ENCODE peak calls at places on chromosomes 16 and 17, in four cellular contexts. K is WTC11, O is K562, F is A549. C is an unnamed sample.

GRCh38 chr16:11039726-11040125 is 95.4 kb downstream of the CLEC16A start:
- DNase-seq in F (no peak), O (no peak), K (no peak), C (no peak)

GRCh38 chr17:60641126-60641525 is 36.5 kb upstream of the BCAS3 start:
- DNase-seq in F (no peak), O (no peak), K (no peak), C (no peak)

GRCh38 chr17:954431-955164 is 25.0 kb downstream of the NXN start:
- DNase-seq in K (no peak), O (no peak), F (peak), C (peak)

GRCh38 chr16:82329070-82329469 is 159.0 kb upstream of the MPHOSPH6 start:
- DNase-seq in F (no peak), O (no peak), K (no peak), C (no peak)

GRCh38 chr17:76243826-76244679 is 3.8 kb upstream of the RNF157 start:
- DNase-seq in O (no peak), K (no peak), F (no peak), C (no peak)

GRCh38 chr17:10314332-10314731 is 58.5 kb downstream of the MYH13 start:
- DNase-seq in O (no peak), K (no peak), F (no peak), C (no peak)

GRCh38 chr17:60743812-60744211 is 66.2 kb downstream of the BCAS3 start:
- DNase-seq in F (no peak), O (no peak), K (no peak), C (no peak)

GRCh38 chr17:8965394-8966168 is at the start of gene PIK3R5:
- DNase-seq in O (peak), F (no peak), K (peak), C (no peak)

GRCh38 chr17:79090503-79091372 is 16.1 kb downstream of the ENGASE start:
- DNase-seq in F (no peak), K (no peak), O (peak), C (peak)

GRCh38 chr16:52496051-52496876 is 50.7 kb downstream of the TOX3 start:
- DNase-seq in F (no peak), O (no peak), K (no peak), C (peak)

GRCh38 chr17:32516450-32516849 is 29.7 kb downstream of the CDK5R1 start:
- DNase-seq in F (no peak), O (no peak), K (no peak), C (no peak)

GRCh38 chr16:20393801-20394637 is 10.5 kb downstream of the PDILT start:
- DNase-seq in F (no peak), O (no peak), K (no peak), C (no peak)

GRCh38 chr17:34616148-34616547 is 36.8 kb downstream of the TMEM132E start:
- DNase-seq in O (no peak), K (peak), F (no peak), C (no peak)

GRCh38 chr17:42049834-42050359 is 504 bp downstream of the C17orf113 start:
- DNase-seq in K (no peak), F (no peak), O (no peak), C (no peak)

GRCh38 chr16:68368602-68368944 is 57.8 kb downstream of the PRMT7 start:
- DNase-seq in F (no peak), O (no peak), K (no peak), C (no peak)

GRCh38 chr17:55420776-55421178 is 858 bp downstream of the MMD start:
- DNase-seq in K (peak), F (no peak), O (peak), C (no peak)

GRCh38 chr17:4195306-4195705 is 52.3 kb downstream of the CYB5D2 start:
- DNase-seq in F (no peak), O (no peak), K (no peak), C (no peak)

GRCh38 chr17:12727076-12727750 is 61.5 kb downstream of the MYOCD start:
- DNase-seq in F (peak), O (no peak), K (no peak), C (no peak)

GRCh38 chr17:34487616-34488015 is 91.8 kb upstream of the TMEM132E start:
- DNase-seq in O (no peak), F (no peak), K (peak), C (no peak)

GRCh38 chr16:85087899-85088569 is 24.2 kb downstream of the CIBAR2 start:
- DNase-seq in O (no peak), K (no peak), F (no peak), C (no peak)

GRCh38 chr16:3431779-3432219 is 11.5 kb downstream of the ZNF597 start:
- DNase-seq in O (peak), K (no peak), F (no peak), C (no peak)

GRCh38 chr17:57236686-57237299 is 19.5 kb upstream of the MSI2 start:
- DNase-seq in O (no peak), K (no peak), F (no peak), C (no peak)

GRCh38 chr17:57234252-57235092 is 21.9 kb upstream of the MSI2 start:
- DNase-seq in F (no peak), K (no peak), O (no peak), C (no peak)

DNA sequence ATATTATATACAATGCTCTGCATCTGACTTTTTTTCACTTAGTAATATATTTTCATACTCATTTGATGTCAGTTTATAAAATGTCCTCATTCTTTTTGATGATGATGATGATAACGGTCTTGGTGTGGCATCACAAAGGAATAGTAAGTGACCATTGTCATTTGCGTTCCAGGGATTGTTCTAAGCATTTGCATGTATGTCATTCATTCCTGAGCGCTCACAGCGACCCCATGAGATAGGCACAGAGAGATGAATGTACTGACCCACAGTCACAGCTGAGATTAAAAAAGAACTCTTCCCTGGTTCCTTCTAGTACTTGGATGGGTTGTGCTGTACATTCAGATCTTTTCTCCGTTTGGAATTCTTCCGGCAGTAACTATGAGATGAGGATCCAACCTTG is 21.2 kb upstream of the MSI2 start:
- DNase-seq in O (no peak), K (no peak), F (no peak), C (no peak)
- TF ChIP-seq NR3C1 in O (no peak), K (no peak), F (no peak), C (no peak)

GRCh38 chr17:44527102-44527501 is 23.9 kb upstream of the GPATCH8 start:
- DNase-seq in K (no peak), O (no peak), F (no peak), C (no peak)

GRCh38 chr17:44529864-44530263 is 26.7 kb upstream of the GPATCH8 start:
- DNase-seq in K (no peak), O (no peak), F (peak), C (no peak)

GRCh38 chr17:44527954-44528353 is 24.7 kb upstream of the GPATCH8 start:
- DNase-seq in O (no peak), F (no peak), K (no peak), C (no peak)

GRCh38 chr17:44533533-44534246 is 23.6 kb upstream of the FZD2 start:
- DNase-seq in K (peak), O (peak), F (peak), C (peak)

DNA sequence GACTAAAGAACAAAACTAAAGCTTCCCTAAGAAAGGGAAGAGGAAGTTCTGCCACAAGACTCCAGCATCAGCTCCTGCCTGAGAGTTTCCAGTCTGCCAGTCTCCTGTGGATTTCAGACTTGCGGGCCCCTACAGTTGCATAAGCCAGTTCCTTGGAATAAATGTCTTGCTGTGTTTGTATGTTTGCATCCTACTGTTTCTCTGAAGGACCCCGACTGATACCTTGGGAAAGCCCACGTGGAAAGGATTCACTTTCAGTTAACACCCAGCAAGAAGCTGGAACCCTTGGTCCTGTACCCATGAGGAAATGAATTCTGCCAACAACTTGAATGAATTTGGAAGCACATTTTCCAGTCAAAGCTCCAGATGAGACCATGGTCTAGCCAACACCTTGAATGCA is 26.3 kb upstream of the FZD2 start:
- DNase-seq in O (no peak), F (no peak), K (no peak), C (no peak)
- TF ChIP-seq NR3C1 in O (no peak), F (no peak), K (no peak), C (no peak)

GRCh38 chr17:40699880-40700279 is 3.7 kb downstream of the KRT24 start:
- DNase-seq in O (no peak), F (no peak), K (no peak), C (no peak)
- TF ChIP-seq NR3C1 in O (no peak), F (no peak), K (no peak), C (no peak)

GRCh38 chr16:75234856-75235696 is 16.3 kb downstream of the CTRB1 start:
- DNase-seq in K (peak), F (no peak), O (no peak), C (no peak)
- TF ChIP-seq NR3C1 in K (no peak), F (no peak), O (no peak), C (no peak)

GRCh38 chr17:75241502-75241901 is 19.9 kb downstream of the GGA3 start:
- DNase-seq in F (no peak), O (no peak), K (no peak), C (no peak)

GRCh38 chr17:75241996-75242460 is 19.4 kb downstream of the GGA3 start:
- DNase-seq in F (no peak), O (no peak), K (no peak), C (no peak)

GRCh38 chr17:75239778-75240393 is 21.5 kb downstream of the GGA3 start:
- DNase-seq in K (no peak), F (no peak), O (no peak), C (no peak)

GRCh38 chr17:75240394-75241142 is 20.8 kb downstream of the GGA3 start:
- DNase-seq in O (peak), F (peak), K (peak), C (peak)

DNA sequence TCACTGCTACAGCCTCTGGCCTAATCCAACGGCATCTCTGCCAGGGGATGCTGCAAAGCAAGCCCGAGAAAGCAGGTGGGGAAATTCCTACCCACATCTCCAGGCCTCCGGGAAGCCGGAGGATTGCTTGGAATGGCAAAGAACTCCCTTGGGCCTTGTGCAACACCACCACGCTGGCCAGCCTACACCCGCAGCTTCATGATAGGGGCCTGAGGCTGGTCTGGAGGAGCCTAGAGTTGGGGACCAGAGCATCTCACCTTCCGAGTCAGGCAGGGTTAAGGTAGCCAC is 20.3 kb downstream of the GGA3 start:
- DNase-seq in F (no peak), O (no peak), K (no peak), C (no peak)
- TF ChIP-seq NR3C1 in F (no peak), O (no peak), K (no peak), C (no peak)

DNA sequence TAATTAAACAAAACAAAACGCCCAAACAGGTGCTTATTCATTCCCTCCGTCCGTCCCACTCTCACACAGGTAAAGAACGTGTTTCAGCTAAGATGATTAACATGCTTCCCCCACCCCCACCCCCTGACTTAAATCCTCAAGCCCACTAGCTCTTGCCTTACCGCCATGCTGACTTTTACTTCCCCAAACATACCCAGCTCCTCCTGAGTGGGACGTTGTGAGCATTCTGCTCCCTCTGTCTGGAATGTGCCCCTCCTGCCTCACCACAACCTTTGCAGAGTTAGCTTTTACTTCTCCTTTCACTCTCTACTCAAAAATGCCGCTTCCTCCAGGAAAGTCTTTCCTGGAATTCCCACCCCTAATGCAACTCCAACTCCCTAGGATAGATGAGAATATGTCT is 774.0 kb upstream of the RBFOX1 start:
- DNase-seq in K (no peak), F (no peak), O (no peak), C (no peak)
- TF ChIP-seq NR3C1 in K (no peak), F (no peak), O (no peak), C (no peak)

GRCh38 chr17:2980904-2981246 is 82.5 kb downstream of the OR1D5 start:
- DNase-seq in K (no peak), O (no peak), F (no peak), C (no peak)

GRCh38 chr17:2977157-2977556 is 86.2 kb downstream of the OR1D5 start:
- DNase-seq in O (no peak), K (no peak), F (no peak), C (no peak)

GRCh38 chr17:2982854-2983636 is 80.4 kb downstream of the OR1D5 start:
- DNase-seq in K (no peak), F (peak), O (no peak), C (no peak)

GRCh38 chr17:2981325-2981724 is 82.1 kb downstream of the OR1D5 start:
- DNase-seq in O (no peak), F (no peak), K (no peak), C (no peak)

DNA sequence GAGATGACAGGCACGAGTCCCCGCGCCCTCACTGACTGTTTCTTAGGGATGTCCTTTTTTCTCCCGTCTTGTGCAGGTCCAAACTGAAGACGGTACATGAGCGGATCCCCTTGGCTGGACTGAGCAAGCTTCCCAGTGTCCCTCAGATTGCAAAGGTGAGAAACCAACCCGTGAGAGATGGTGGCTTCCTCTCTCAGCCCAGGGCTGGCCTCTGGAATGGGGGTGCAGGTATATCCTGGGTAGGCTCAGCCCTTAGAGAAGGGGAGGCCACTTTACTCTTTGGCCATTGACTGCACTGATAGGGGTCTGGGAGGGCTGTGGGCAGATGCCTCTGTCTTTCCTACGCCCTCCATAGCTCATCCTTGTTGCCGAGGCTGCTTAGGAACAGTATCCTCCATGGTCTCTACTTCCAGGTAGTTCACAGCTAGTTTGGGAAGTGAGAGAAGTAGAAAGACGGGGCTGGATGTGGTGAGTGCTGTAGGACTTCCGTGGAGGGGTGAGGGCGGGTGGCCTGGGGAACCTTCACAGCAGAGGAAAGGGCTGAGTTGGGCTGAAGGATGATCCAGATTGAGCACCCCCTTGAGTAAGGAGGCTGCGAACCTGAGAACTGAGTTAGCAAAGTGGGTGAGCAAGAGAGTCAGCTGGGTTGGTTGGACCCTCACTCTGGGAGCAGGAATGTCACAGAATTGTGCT is 83.0 kb downstream of the OR1D5 start:
- DNase-seq in O (no peak), F (no peak), K (no peak), C (no peak)
- TF ChIP-seq NR3C1 in O (no peak), F (no peak), K (no peak), C (no peak)

C was measured in HepG2.